ENCODE peak calls at places on chromosome 5, in eight cellular contexts. Y is MM.1S, C is SK-N-SH, N is body of pancreas, U is foreskin fibroblast, T is OCI-LY7, W is fibroblast of lung, P is heart right ventricle. F is an unnamed sample.

GRCh38 chr5:149338364-149338763 is 6.9 kb upstream of the GRPEL2 start:
- DNase-seq in Y (no peak), C (no peak), N (no peak), U (no peak), T (no peak), W (no peak), P (no peak), F (no peak)

GRCh38 chr5:171422902-171423663 is 3.6 kb downstream of the FGF18 start:
- DNase-seq in Y (no peak), C (peak; percentile 24), N (no peak), U (no peak), T (no peak), W (no peak), P (peak; percentile 45), F (no peak)

GRCh38 chr5:135660826-135661555 is 82.2 kb upstream of the CXCL14 start:
- DNase-seq in Y (no peak), C (no peak), N (no peak), U (no peak), T (no peak), W (no peak), P (no peak), F (no peak)

GRCh38 chr5:172740483-172741205 is 30.4 kb downstream of the DUSP1 start:
- DNase-seq in Y (peak; percentile 10), C (no peak), N (peak; percentile 65), U (peak; percentile 94), T (no peak), W (peak; percentile 87), P (peak; percentile 83), F (no peak)

GRCh38 chr5:84113246-84114118 is 271.2 kb downstream of the EDIL3 start:
- DNase-seq in Y (no peak), C (no peak), N (no peak), U (no peak), T (no peak), W (no peak), P (no peak), F (no peak)

GRCh38 chr5:41788800-41789395 is 81.3 kb downstream of the OXCT1 start:
- DNase-seq in Y (no peak), C (no peak), N (no peak), U (peak; percentile 56), T (no peak), W (peak; percentile 82), P (peak; percentile 16), F (no peak)

GRCh38 chr5:76204713-76205112 is 121.5 kb downstream of the SV2C start:
- DNase-seq in Y (no peak), C (no peak), N (peak; percentile 26), U (no peak), T (no peak), W (no peak), P (no peak), F (no peak)

GRCh38 chr5:176438959-176439757 is 9.0 kb upstream of the FAF2 start:
- DNase-seq in Y (no peak), C (no peak), N (no peak), U (peak; percentile 82), T (no peak), W (peak; percentile 37), P (no peak), F (no peak)

GRCh38 chr5:105945203-105945972 is 1725.3 kb downstream of the EFNA5 start:
- DNase-seq in Y (no peak), C (no peak), N (no peak), U (no peak), T (no peak), W (no peak), P (no peak), F (no peak)

GRCh38 chr5:52577546-52577945 is 210.2 kb upstream of the ITGA1 start:
- DNase-seq in Y (no peak), C (no peak), N (no peak), U (no peak), T (no peak), W (no peak), P (no peak), F (no peak)

GRCh38 chr5:3595102-3595961 is at the start of gene IRX1:
- DNase-seq in Y (no peak), C (peak; percentile 36), N (no peak), U (peak; percentile 84), T (no peak), W (no peak), P (no peak), F (no peak)

GRCh38 chr5:24110019-24110615 is 534.7 kb downstream of the CDH10 start:
- DNase-seq in Y (peak; percentile 40), C (peak; percentile 20), N (no peak), U (peak; percentile 16), T (peak; percentile 1), W (peak; percentile 17), P (no peak), F (no peak)

GRCh38 chr5:10632110-10632903 is 68.4 kb downstream of the ANKRD33B start:
- DNase-seq in Y (no peak), C (no peak), N (no peak), U (no peak), T (peak; percentile 55), W (peak; percentile 44), P (no peak), F (peak; percentile 16)

GRCh38 chr5:100777680-100778281 is 125.3 kb downstream of the ST8SIA4 start:
- DNase-seq in Y (peak; percentile 31), C (no peak), N (no peak), U (peak; percentile 85), T (peak; percentile 65), W (peak; percentile 92), P (peak; percentile 46), F (no peak)

GRCh38 chr5:25553082-25553481 is 908.3 kb upstream of the CDH10 start:
- DNase-seq in Y (no peak), C (no peak), N (no peak), U (no peak), T (no peak), W (no peak), P (no peak), F (no peak)

GRCh38 chr5:94217745-94218144 is 400.7 kb downstream of the KIAA0825 start:
- DNase-seq in Y (no peak), C (no peak), N (no peak), U (no peak), T (no peak), W (no peak), P (no peak), F (no peak)

GRCh38 chr5:150092159-150092787 is 5.9 kb upstream of the CSF1R start:
- DNase-seq in Y (peak; percentile 16), C (no peak), N (no peak), U (no peak), T (no peak), W (no peak), P (no peak), F (no peak)

GRCh38 chr5:14908195-14908594 is 36.6 kb upstream of the ANKH start:
- DNase-seq in Y (no peak), C (no peak), N (no peak), U (peak; percentile 73), T (no peak), W (peak; percentile 31), P (no peak), F (no peak)

GRCh38 chr5:100409538-100409937 is 125.6 kb upstream of the FAM174A start:
- DNase-seq in Y (no peak), C (no peak), N (no peak), U (no peak), T (no peak), W (peak; percentile 18), P (no peak), F (no peak)

GRCh38 chr5:149457393-149457763 is 78.3 kb upstream of the IL17B start:
- DNase-seq in Y (no peak), C (no peak), N (no peak), U (no peak), T (no peak), W (no peak), P (no peak), F (no peak)

GRCh38 chr5:95216136-95216955 is 68.5 kb downstream of the MCTP1 start:
- DNase-seq in Y (no peak), C (no peak), N (no peak), U (no peak), T (no peak), W (no peak), P (no peak), F (no peak)

GRCh38 chr5:154849261-154849660 is 1.1 kb downstream of the FAXDC2 start:
- DNase-seq in Y (no peak), C (no peak), N (no peak), U (no peak), T (no peak), W (no peak), P (no peak), F (no peak)
- H3K4me3 ChIP-seq in Y (no peak overlapping the region), C (no peak overlapping the region), N (no peak overlapping the region), U (peak overlapping the region; percentile 63), T (no peak overlapping the region), W (peak overlapping the region; percentile 89), P (peak overlapping the region; percentile 49), F (no peak overlapping the region)

GRCh38 chr5:32692066-32692746 is 18.9 kb upstream of the NPR3 start:
- DNase-seq in Y (no peak), C (no peak), N (no peak), U (peak; percentile 71), T (no peak), W (peak; percentile 60), P (no peak), F (no peak)
- H3K4me3 ChIP-seq in Y (no peak overlapping the region), C (no peak overlapping the region), N (no peak overlapping the region), U (no peak overlapping the region), T (no peak overlapping the region), W (no peak overlapping the region), P (no peak overlapping the region), F (no peak overlapping the region)

GRCh38 chr5:113204525-113205161 is 228.0 kb downstream of the DCP2 start:
- DNase-seq in Y (no peak), C (peak; percentile 56), N (peak; percentile 20), U (peak; percentile 90), T (no peak), W (peak; percentile 71), P (peak; percentile 45), F (no peak)
- H3K4me3 ChIP-seq in Y (no peak overlapping the region), C (no peak overlapping the region), N (no peak overlapping the region), U (no peak overlapping the region), T (no peak overlapping the region), W (no peak overlapping the region), P (no peak overlapping the region), F (no peak overlapping the region)

GRCh38 chr5:141635646-141636045 is 1.0 kb downstream of the HDAC3 start:
- DNase-seq in Y (no peak), C (no peak), N (no peak), U (no peak), T (no peak), W (no peak), P (no peak), F (no peak)
- H3K4me3 ChIP-seq in Y (peak overlapping the region; percentile 97), C (peak overlapping the region; percentile 99), N (no peak overlapping the region), U (peak overlapping the region; percentile 89), T (peak overlapping the region; percentile 98), W (peak overlapping the region; percentile 94), P (peak overlapping the region; percentile 59), F (peak overlapping the region; percentile 98)

DNA sequence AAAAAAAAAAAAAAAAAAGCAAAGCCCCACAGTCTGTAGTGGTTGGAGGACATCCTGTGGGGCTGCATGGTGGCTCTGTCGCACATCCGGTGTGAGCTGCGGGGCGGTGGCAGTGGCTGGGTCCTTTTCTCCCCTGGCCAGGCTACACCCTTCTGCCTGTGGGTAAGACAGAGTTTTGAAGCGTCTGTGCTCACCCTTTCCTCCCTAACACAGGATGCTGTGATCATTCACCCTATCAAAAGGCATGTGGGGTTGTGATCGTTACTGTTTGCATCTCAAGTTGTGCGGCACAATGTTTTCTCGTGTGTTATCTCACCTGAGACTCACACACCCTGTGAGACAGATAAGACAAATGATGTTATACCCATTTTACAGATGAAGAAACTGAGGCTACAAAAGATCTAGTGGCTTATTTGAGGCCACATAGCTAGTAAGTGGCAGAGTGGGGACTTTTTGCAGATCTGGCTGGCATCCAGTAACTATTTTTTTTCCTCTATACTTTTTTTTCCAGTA is 17.5 kb downstream of the IRF1 start:
- DNase-seq in Y (peak; percentile 75), C (no peak), N (peak; percentile 13), U (no peak), T (peak; percentile 78), W (no peak), P (no peak), F (peak; percentile 92)
- H3K4me3 ChIP-seq in Y (no peak overlapping the region), C (no peak overlapping the region), N (no peak overlapping the region), U (no peak overlapping the region), T (no peak overlapping the region), W (no peak overlapping the region), P (no peak overlapping the region), F (no peak overlapping the region)

GRCh38 chr5:117454716-117455212 is 880.1 kb upstream of the SEMA6A start:
- DNase-seq in Y (peak; percentile 83), C (peak; percentile 12), N (peak; percentile 66), U (peak; percentile 2), T (peak; percentile 57), W (peak; percentile 15), P (peak; percentile 14), F (peak; percentile 46)
- H3K4me3 ChIP-seq in Y (peak overlapping the region; percentile 83), C (no peak overlapping the region), N (peak overlapping the region; percentile 43), U (no peak overlapping the region), T (peak overlapping the region; percentile 53), W (no peak overlapping the region), P (no peak overlapping the region), F (no peak overlapping the region)

F was measured in CD4-positive, alpha-beta memory T cell.